ENCODE peak calls at places on chromosomes 5 and 9, in nine cellular contexts. M, G, T, A, B, N, Q, V and S are unnamed samples.

GRCh38 chr5:1929108-1929991 is 46.6 kb upstream of the IRX4 start:
- DNase-seq in M (no peak), G (no peak), T (no peak), A (no peak), B (no peak), N (no peak), Q (no peak), V (no peak), S (no peak)

GRCh38 chr9:132192728-132193127 is 30.9 kb downstream of the NTNG2 start:
- DNase-seq in M (no peak), G (no peak), T (no peak), A (no peak), B (no peak), N (no peak), Q (no peak), V (no peak), S (no peak)

GRCh38 chr5:171419663-171420428 is 399 bp downstream of the FGF18 start:
- DNase-seq in M (peak), G (peak), T (no peak), A (no peak), B (peak), N (peak), Q (peak), V (peak), S (peak)

GRCh38 chr5:74916831-74917710 is 50.9 kb upstream of the FAM169A start:
- DNase-seq in M (no peak), G (no peak), T (no peak), A (peak), B (no peak), N (no peak), Q (no peak), V (peak), S (no peak)

GRCh38 chr5:38650540-38651275 is 94.3 kb upstream of the LIFR start:
- DNase-seq in M (no peak), G (no peak), T (no peak), A (peak), B (no peak), N (no peak), Q (no peak), V (no peak), S (no peak)

GRCh38 chr5:149730620-149731331 is 666 bp downstream of the PPARGC1B start:
- DNase-seq in M (peak), G (peak), T (peak), A (peak), B (peak), N (peak), Q (peak), V (peak), S (peak)

GRCh38 chr5:171272996-171273970 is 35.8 kb upstream of the TLX3 start:
- DNase-seq in M (no peak), G (peak), T (no peak), A (peak), B (no peak), N (no peak), Q (no peak), V (no peak), S (no peak)

GRCh38 chr5:87169300-87169991 is 98.2 kb upstream of the RASA1 start:
- DNase-seq in M (no peak), G (no peak), T (no peak), A (no peak), B (no peak), N (no peak), Q (no peak), V (no peak), S (no peak)

GRCh38 chr5:78597068-78597857 is 51.3 kb downstream of the LHFPL2 start:
- DNase-seq in M (no peak), G (no peak), T (no peak), A (peak), B (no peak), N (peak), Q (no peak), V (no peak), S (no peak)

GRCh38 chr5:108925073-108925472 is 177.4 kb downstream of the FER start:
- DNase-seq in M (no peak), G (no peak), T (no peak), A (no peak), B (no peak), N (no peak), Q (no peak), V (no peak), S (no peak)

GRCh38 chr9:76521244-76521673 is 62.3 kb downstream of the GCNT1 start:
- DNase-seq in M (no peak), G (no peak), T (no peak), A (no peak), B (no peak), N (no peak), Q (no peak), V (no peak), S (no peak)

GRCh38 chr5:38463634-38464521 is 92.6 kb downstream of the LIFR start:
- DNase-seq in M (no peak), G (no peak), T (no peak), A (peak), B (no peak), N (no peak), Q (no peak), V (peak), S (peak)

GRCh38 chr9:68488126-68488525 is 52.6 kb downstream of the TMEM252 start:
- DNase-seq in M (no peak), G (no peak), T (no peak), A (no peak), B (no peak), N (no peak), Q (no peak), V (no peak), S (no peak)

GRCh38 chr5:107442452-107442851 is 228.3 kb downstream of the EFNA5 start:
- DNase-seq in M (no peak), G (no peak), T (no peak), A (no peak), B (no peak), N (no peak), Q (no peak), V (no peak), S (no peak)

GRCh38 chr5:135053278-135053677 is 19.2 kb upstream of the PITX1 start:
- DNase-seq in M (peak), G (no peak), T (no peak), A (no peak), B (no peak), N (no peak), Q (no peak), V (no peak), S (no peak)

GRCh38 chr5:83972236-83972635 is 251.6 kb upstream of the HAPLN1 start:
- DNase-seq in M (no peak), G (peak), T (no peak), A (peak), B (no peak), N (no peak), Q (no peak), V (no peak), S (no peak)

GRCh38 chr5:13081116-13081515 is 863.4 kb downstream of the DNAH5 start:
- DNase-seq in M (no peak), G (no peak), T (no peak), A (no peak), B (no peak), N (no peak), Q (no peak), V (no peak), S (no peak)

GRCh38 chr9:103802068-103802467 is 292.0 kb upstream of the SMC2 start:
- DNase-seq in M (no peak), G (no peak), T (no peak), A (peak), B (no peak), N (no peak), Q (no peak), V (no peak), S (no peak)

GRCh38 chr5:124872615-124873014 is 126.2 kb upstream of the ZNF608 start:
- DNase-seq in M (no peak), G (no peak), T (no peak), A (no peak), B (no peak), N (no peak), Q (no peak), V (no peak), S (no peak)

GRCh38 chr9:34611251-34611810 is 566 bp downstream of the RPP25L start:
- DNase-seq in M (no peak), G (no peak), T (no peak), A (no peak), B (no peak), N (no peak), Q (no peak), V (no peak), S (peak)

GRCh38 chr5:127723571-127723970 is 20.4 kb downstream of the CCDC192 start:
- DNase-seq in M (no peak), G (no peak), T (no peak), A (peak), B (peak), N (no peak), Q (no peak), V (no peak), S (no peak)

GRCh38 chr5:34655354-34655991 is 655 bp upstream of the RAI14 start:
- DNase-seq in M (peak), G (peak), T (no peak), A (peak), B (no peak), N (peak), Q (peak), V (peak), S (peak)

GRCh38 chr5:62722360-62722759 is 143.7 kb downstream of the LRRC70 start:
- DNase-seq in M (no peak), G (peak), T (no peak), A (no peak), B (no peak), N (no peak), Q (no peak), V (no peak), S (no peak)

GRCh38 chr5:18487928-18488480 is 853.7 kb downstream of the TAF11L14 start:
- DNase-seq in M (no peak), G (no peak), T (no peak), A (no peak), B (no peak), N (no peak), Q (no peak), V (no peak), S (no peak)

GRCh38 chr5:651296-652022 is 39.3 kb downstream of the CEP72 start:
- DNase-seq in M (no peak), G (no peak), T (no peak), A (no peak), B (no peak), N (no peak), Q (no peak), V (no peak), S (no peak)

GRCh38 chr5:53262348-53262970 is 152.9 kb upstream of the MOCS2 start:
- DNase-seq in M (no peak), G (no peak), T (no peak), A (peak), B (no peak), N (no peak), Q (no peak), V (peak), S (no peak)